ENCODE peak calls at places on chromosomes 11 and 22, in six cellular contexts. O, M, G, C, W and D are unnamed samples.

GRCh38 chr11:31764766-31765165 is 46.4 kb downstream of the PAX6 start:
- DNase-seq in O (no peak), G (no peak), C (no peak), W (no peak), M (no peak), D (no peak)

GRCh38 chr22:42202669-42203068 is 67.8 kb downstream of the TCF20 start:
- DNase-seq in M (no peak), G (no peak), W (no peak), O (no peak), C (no peak), D (no peak)

GRCh38 chr11:118536726-118537125 is 5.7 kb downstream of the TMEM25 start:
- DNase-seq in W (no peak), C (peak), M (no peak), O (no peak), G (no peak), D (no peak)

GRCh38 chr11:60933416-60933815 is 9.2 kb downstream of the TMEM132A start:
- DNase-seq in C (no peak), M (no peak), O (no peak), W (no peak), G (no peak), D (no peak)

GRCh38 chr11:2826679-2827056 is 58.9 kb downstream of the CDKN1C start:
- DNase-seq in O (no peak), C (no peak), M (no peak), W (no peak), G (no peak), D (no peak)

GRCh38 chr11:113519989-113520613 is 44.9 kb upstream of the DRD2 start:
- DNase-seq in W (no peak), G (no peak), O (no peak), M (no peak), C (no peak), D (no peak)

GRCh38 chr11:10584071-10584501 is 15.6 kb upstream of the LYVE1 start:
- DNase-seq in M (no peak), G (no peak), C (no peak), W (no peak), O (no peak), D (no peak)

GRCh38 chr11:28674432-28675076 is 566.4 kb downstream of the METTL15 start:
- DNase-seq in C (no peak), O (peak), W (no peak), G (no peak), M (peak), D (no peak)

GRCh38 chr11:71568707-71569349 is 3.5 kb downstream of the KRTAP5-10 start:
- DNase-seq in G (no peak), O (no peak), C (no peak), W (no peak), M (peak), D (no peak)

GRCh38 chr11:47724041-47724729 is 9.0 kb upstream of the AGBL2 start:
- DNase-seq in O (no peak), W (no peak), M (no peak), C (peak), G (no peak), D (no peak)

GRCh38 chr11:129611661-129612566 is 203.7 kb upstream of the TMEM45B start:
- DNase-seq in M (no peak), C (no peak), G (peak), O (no peak), W (no peak), D (no peak)

GRCh38 chr11:18313985-18314763 is 7.8 kb downstream of the HPS5 start:
- DNase-seq in O (no peak), G (peak), C (no peak), M (no peak), W (no peak), D (no peak)

GRCh38 chr11:125777309-125777708 is 1.3 kb downstream of the PATE2 start:
- DNase-seq in M (no peak), C (no peak), W (no peak), O (no peak), G (no peak), D (no peak)
- TF ChIP-seq POLR2AphosphoS5 in M (no peak), C (no peak), W (no peak), O (no peak), G (no peak), D (no peak)

GRCh38 chr11:106398396-106399074 is 321.1 kb downstream of the AASDHPPT start:
- DNase-seq in C (no peak), M (no peak), G (no peak), W (no peak), O (no peak), D (no peak)
- TF ChIP-seq SIN3A in C (no peak), M (no peak), G (no peak), W (no peak), O (no peak), D (no peak)

GRCh38 chr22:31915499-31916065 is 28.8 kb upstream of the YWHAH start:
- DNase-seq in O (no peak), M (no peak), G (no peak), C (no peak), W (no peak), D (no peak)
- TF ChIP-seq REST in O (no peak), M (no peak), G (no peak), C (no peak), W (no peak), D (no peak)

GRCh38 chr11:128417607-128418324 is 169.6 kb downstream of the ETS1 start:
- DNase-seq in O (no peak), W (no peak), G (no peak), M (no peak), C (no peak), D (no peak)
- TF ChIP-seq POLR2AphosphoS5 in O (no peak), W (no peak), G (no peak), M (peak), C (no peak), D (no peak)

GRCh38 chr22:46115388-46115678 is 35.0 kb upstream of the PPARA start:
- DNase-seq in G (no peak), O (no peak), C (no peak), W (no peak), M (no peak), D (no peak)

GRCh38 chr22:46114518-46115387 is 35.6 kb upstream of the PPARA start:
- DNase-seq in G (no peak), O (no peak), C (no peak), M (no peak), W (no peak), D (no peak)

GRCh38 chr22:46117206-46118199 is 32.8 kb upstream of the PPARA start:
- DNase-seq in C (no peak), O (no peak), W (no peak), M (no peak), G (no peak), D (no peak)

GRCh38 chr22:46115755-46116490 is 34.4 kb upstream of the PPARA start:
- DNase-seq in M (no peak), O (no peak), G (no peak), W (no peak), C (no peak), D (no peak)

DNA sequence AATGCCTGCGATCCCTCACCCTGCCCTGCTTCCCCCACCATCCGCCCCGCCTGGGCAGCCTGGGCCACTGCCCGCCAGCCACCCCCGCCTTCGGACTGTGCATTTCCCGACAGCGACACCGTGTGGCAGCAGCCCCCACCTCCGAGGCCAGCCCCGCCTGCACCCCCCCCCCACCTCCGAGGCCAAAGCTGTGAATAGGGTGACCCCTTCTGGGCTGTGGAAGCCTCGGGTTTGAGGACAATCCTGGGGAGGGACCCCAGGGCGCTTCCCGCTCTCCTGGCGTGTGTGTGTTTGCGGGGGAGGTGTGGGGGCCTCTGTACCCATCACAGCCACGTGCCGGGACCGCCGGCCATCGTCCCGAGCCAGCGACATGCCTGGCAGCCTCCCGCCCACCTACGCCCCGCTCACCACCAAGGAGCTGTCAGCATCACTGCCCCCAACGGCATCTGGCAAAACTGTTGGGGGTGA is 33.8 kb upstream of the PPARA start:
- DNase-seq in M (peak), G (peak), C (peak), O (peak), W (peak), D (no peak)
- TF ChIP-seq SIN3A in M (peak), G (no peak), C (no peak), O (no peak), W (no peak), D (no peak)

GRCh38 chr11:116840224-116840745 is 2.9 kb upstream of the APOA1 start:
- DNase-seq in W (no peak), C (peak), G (peak), M (no peak), O (no peak), D (no peak)

GRCh38 chr11:116838321-116839084 is 1.1 kb upstream of the APOA1 start:
- DNase-seq in G (no peak), W (no peak), C (peak), O (no peak), M (no peak), D (no peak)

GRCh38 chr11:116842909-116843308 is 5.5 kb upstream of the APOA1 start:
- DNase-seq in W (no peak), O (no peak), G (no peak), C (no peak), M (no peak), D (no peak)

GRCh38 chr11:116842117-116842516 is 4.7 kb upstream of the APOA1 start:
- DNase-seq in G (no peak), M (no peak), W (no peak), O (no peak), C (no peak), D (no peak)

GRCh38 chr11:116840746-116841296 is 3.4 kb upstream of the APOA1 start:
- DNase-seq in M (no peak), O (no peak), W (no peak), G (peak), C (peak), D (no peak)
- TF ChIP-seq REST in M (no peak), O (no peak), W (no peak), G (no peak), C (no peak), D (no peak)

DNA sequence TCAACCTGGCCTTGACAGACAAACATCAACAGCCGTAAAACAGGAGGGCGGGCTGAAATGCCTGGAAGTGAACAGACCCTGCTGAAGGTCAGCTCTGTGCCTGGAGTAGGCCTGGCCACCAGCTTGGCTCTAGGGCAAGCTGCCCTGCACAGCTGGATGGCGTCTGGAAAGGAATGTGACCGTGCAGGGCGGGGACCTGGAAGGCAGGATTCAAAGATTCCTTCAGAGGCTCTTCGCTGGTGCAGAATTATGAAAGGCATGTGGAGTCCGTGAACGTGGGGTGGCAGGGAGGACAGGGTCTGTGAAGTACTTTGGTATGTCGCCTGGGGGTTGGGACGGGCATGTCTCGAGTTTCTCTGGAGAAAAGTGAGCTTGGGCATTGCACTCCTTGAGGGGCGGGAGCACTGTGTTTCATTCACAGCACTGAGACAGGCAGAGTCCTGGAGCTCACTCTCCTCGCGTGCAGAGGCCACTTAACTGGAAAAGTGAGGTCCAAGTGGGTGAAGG is 1.5 kb downstream of the EHD1 start:
- DNase-seq in W (no peak), C (peak), G (no peak), M (no peak), O (no peak), D (no peak)
- TF ChIP-seq POLR2AphosphoS5 in W (peak), C (no peak), G (no peak), M (no peak), O (no peak), D (no peak)